ENCODE peak calls at places on chromosomes 12 and 14, in seven cellular contexts. D is right cardiac atrium; M is keratinocyte; L is astrocyte; I is CD8-positive, alpha-beta memory T cell; A is MM.1S; S is CD4-positive, alpha-beta memory T cell. X is an unnamed sample.
A peak's percentile ranks its signal among the peaks of the same experiment; 100 is the strongest.

GRCh38 chr12:47770086-47770726 is 2.8 kb upstream of the SLC48A1 start:
- DNase-seq in I (no peak), A (no peak), S (no peak), L (no peak), M (no peak), D (no peak), X (no peak)

GRCh38 chr12:104966677-104967076 is 8.6 kb upstream of the SLC41A2 start:
- DNase-seq in M (no peak), D (no peak), I (no peak), L (no peak), S (no peak), A (peak; percentile 73), X (no peak)

GRCh38 chr14:72126561-72126960 is 194.3 kb downstream of the RGS6 start:
- DNase-seq in I (no peak), L (no peak), S (no peak), D (no peak), M (no peak), A (no peak), X (no peak)

GRCh38 chr12:107405436-107405835 is 280.2 kb upstream of the PWP1 start:
- DNase-seq in S (no peak), M (no peak), D (peak; percentile 46), I (no peak), A (no peak), L (no peak), X (no peak)

GRCh38 chr14:51547260-51547659 is 104.5 kb upstream of the FRMD6 start:
- DNase-seq in A (no peak), M (peak; percentile 77), I (no peak), L (peak; percentile 100), D (peak; percentile 35), S (no peak), X (peak; percentile 99)

GRCh38 chr14:96104469-96105057 is 65.4 kb downstream of the C14orf132 start:
- DNase-seq in I (no peak), S (no peak), D (peak; percentile 86), M (no peak), A (peak; percentile 76), L (peak; percentile 98), X (peak; percentile 95)

GRCh38 chr14:31057701-31058364 is 31.7 kb upstream of the STRN3 start:
- DNase-seq in M (no peak), A (no peak), L (no peak), S (no peak), D (no peak), I (no peak), X (no peak)

GRCh38 chr14:63388766-63389431 is 70.2 kb upstream of the GPHB5 start:
- DNase-seq in D (peak; percentile 77), M (no peak), S (peak; percentile 34), L (peak; percentile 13), I (peak; percentile 16), A (peak; percentile 25), X (peak; percentile 51)

GRCh38 chr14:90300649-90301048 is 31.1 kb downstream of the NRDE2 start:
- DNase-seq in L (no peak), I (no peak), S (no peak), A (no peak), D (no peak), M (no peak), X (no peak)

GRCh38 chr12:111056618-111057521 is 136.5 kb upstream of the MYL2 start:
- DNase-seq in M (no peak), A (no peak), D (no peak), S (peak; percentile 74), I (peak; percentile 25), L (no peak), X (no peak)

GRCh38 chr12:132066345-132066685 is 77.8 kb downstream of the DDX51 start:
- DNase-seq in A (no peak), S (peak; percentile 29), D (no peak), L (no peak), I (no peak), M (no peak), X (no peak)

GRCh38 chr12:39972119-39972518 is 133.8 kb downstream of the SLC2A13 start:
- DNase-seq in M (no peak), D (no peak), L (peak; percentile 36), A (no peak), S (no peak), I (no peak), X (no peak)

GRCh38 chr12:49549735-49550710 is 11.2 kb downstream of the KCNH3 start:
- DNase-seq in A (no peak), M (no peak), L (no peak), I (no peak), S (no peak), D (no peak), X (no peak)

GRCh38 chr12:3295648-3296408 is 195.2 kb upstream of the PRMT8 start:
- DNase-seq in L (peak; percentile 10), A (no peak), S (no peak), I (no peak), M (no peak), D (peak; percentile 90), X (no peak)

GRCh38 chr12:79871621-79872020 is 63.3 kb downstream of the PPP1R12A start:
- DNase-seq in L (no peak), S (no peak), D (no peak), I (no peak), M (no peak), A (no peak), X (no peak)

GRCh38 chr12:7483343-7483742 is 20.2 kb downstream of the CD163 start:
- DNase-seq in S (no peak), L (no peak), A (no peak), M (no peak), D (no peak), I (no peak), X (no peak)

GRCh38 chr12:59780605-59781135 is 184.8 kb downstream of the SLC16A7 start:
- DNase-seq in I (no peak), M (no peak), A (peak; percentile 23), L (peak; percentile 13), D (no peak), S (no peak), X (peak; percentile 25)

GRCh38 chr14:33118653-33119052 is 180.0 kb downstream of the NPAS3 start:
- DNase-seq in D (no peak), L (peak; percentile 6), M (no peak), I (no peak), S (no peak), A (no peak), X (no peak)

GRCh38 chr14:101823511-101824120 is 62.1 kb downstream of the PPP2R5C start:
- DNase-seq in I (peak; percentile 51), S (peak; percentile 91), D (peak; percentile 74), A (no peak), L (no peak), M (no peak), X (no peak)
- H3K4me3 ChIP-seq in I (peak overlapping the region; percentile 87), S (peak overlapping the region; percentile 78), D (peak overlapping the region; percentile 30), A (no peak overlapping the region), L (no peak overlapping the region), M (peak overlapping the region; percentile 37), X (no peak overlapping the region)

GRCh38 chr14:69260246-69260978 is 454 bp downstream of the GALNT16 start:
- DNase-seq in L (peak; percentile 8), D (peak; percentile 70), M (no peak), I (no peak), S (no peak), A (no peak), X (peak; percentile 11)

GRCh38 chr14:69262516-69262915 is 2.6 kb downstream of the GALNT16 start:
- DNase-seq in L (no peak), I (no peak), D (no peak), M (no peak), S (no peak), A (no peak), X (no peak)

GRCh38 chr14:69259531-69260245 is at the start of gene GALNT16:
- DNase-seq in S (no peak), I (no peak), A (no peak), L (peak; percentile 14), D (peak; percentile 78), M (no peak), X (no peak)

GRCh38 chr14:69261761-69262331 is 1.9 kb downstream of the GALNT16 start:
- DNase-seq in S (no peak), I (no peak), D (peak; percentile 72), L (no peak), A (no peak), M (no peak), X (no peak)

GRCh38 chr14:69260979-69261605 is 1.1 kb downstream of the GALNT16 start:
- DNase-seq in S (peak; percentile 12), A (peak; percentile 25), D (peak; percentile 69), L (no peak), I (no peak), M (no peak), X (no peak)
- H3K27ac ChIP-seq in S (no peak overlapping the region), A (no peak overlapping the region), D (no peak overlapping the region), L (no peak overlapping the region), I (no peak overlapping the region), M (no peak overlapping the region), X (no peak overlapping the region)

DNA sequence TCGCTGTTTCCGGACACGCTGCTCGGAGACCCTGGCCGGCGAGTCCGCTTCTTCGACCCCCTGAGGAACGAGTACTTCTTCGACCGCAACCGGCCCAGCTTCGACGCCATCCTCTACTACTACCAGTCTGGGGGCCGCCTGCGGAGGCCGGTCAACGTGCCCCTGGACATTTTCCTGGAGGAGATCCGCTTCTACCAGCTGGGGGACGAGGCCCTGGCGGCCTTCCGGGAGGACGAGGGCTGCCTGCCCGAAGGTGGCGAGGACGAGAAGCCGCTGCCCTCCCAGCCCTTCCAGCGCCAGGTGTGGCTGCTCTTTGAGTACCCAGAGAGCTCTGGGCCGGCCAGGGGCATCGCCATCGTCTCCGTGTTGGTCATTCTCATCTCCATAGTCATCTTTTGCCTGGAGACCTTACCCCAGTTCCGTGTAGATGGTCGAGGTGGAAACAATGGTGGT is 90.0 kb downstream of the GALNT8 start:
- DNase-seq in D (no peak), L (no peak), A (no peak), S (no peak), I (no peak), M (no peak), X (no peak)
- H3K4me3 ChIP-seq in D (no peak overlapping the region), L (peak overlapping the region; percentile 56), A (no peak overlapping the region), S (no peak overlapping the region), I (no peak overlapping the region), M (no peak overlapping the region), X (no peak overlapping the region)

GRCh38 chr14:93017898-93018297 is 94.9 kb downstream of the CHGA start:
- DNase-seq in S (no peak), D (peak; percentile 41), I (no peak), L (no peak), M (no peak), A (no peak), X (no peak)

GRCh38 chr14:93018401-93018800 is 95.5 kb downstream of the CHGA start:
- DNase-seq in L (no peak), D (no peak), M (no peak), S (no peak), A (no peak), I (no peak), X (no peak)

GRCh38 chr14:93015505-93015904 is 92.6 kb downstream of the CHGA start:
- DNase-seq in S (no peak), D (peak; percentile 19), A (no peak), M (no peak), L (no peak), I (no peak), X (no peak)

GRCh38 chr14:93016275-93016845 is 93.4 kb downstream of the CHGA start:
- DNase-seq in A (no peak), L (no peak), D (peak; percentile 36), I (no peak), M (no peak), S (no peak), X (no peak)

DNA sequence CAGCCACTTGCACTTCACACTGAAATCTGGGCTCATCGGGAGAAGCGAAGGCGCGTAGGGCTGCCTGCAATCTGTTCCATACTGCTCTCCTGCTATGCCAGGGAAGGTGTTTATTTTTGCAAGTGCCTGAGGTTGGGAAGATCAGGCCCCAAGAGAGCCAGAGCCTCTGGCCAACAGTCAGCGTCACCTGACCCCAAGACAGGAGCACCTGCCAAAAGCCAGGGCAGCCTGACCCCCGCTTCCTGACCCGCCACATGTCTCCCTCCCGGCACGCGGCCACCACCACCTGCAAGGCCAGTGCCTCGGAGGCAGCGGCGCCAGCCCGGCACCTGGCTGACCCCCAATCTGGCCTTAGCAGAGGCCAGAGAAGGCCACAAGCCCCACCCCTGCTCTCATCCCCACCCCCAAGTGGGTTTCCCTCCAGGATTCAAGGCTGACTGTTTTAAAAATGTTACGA is 94.4 kb downstream of the CHGA start:
- DNase-seq in D (peak; percentile 80), A (no peak), I (no peak), L (no peak), S (no peak), M (no peak), X (no peak)
- H3K27ac ChIP-seq in D (peak overlapping the region; percentile 4), A (no peak overlapping the region), I (no peak overlapping the region), L (no peak overlapping the region), S (no peak overlapping the region), M (no peak overlapping the region), X (no peak overlapping the region)